ENCODE peak calls at places on chromosomes 4 and X, in seven cellular contexts. I is cardiac fibroblast, U is GM13976, F is left ventricle myocardium inferior, J is psoas muscle, P is B cell, S is heart right ventricle. W is an unnamed sample.

GRCh38 chrX:48472851-48473717 is 2.9 kb upstream of the FTSJ1 start:
- DNase-seq in I (no peak), U (no peak), F (no peak), J (no peak), P (no peak), S (no peak), W (no peak)

GRCh38 chrX:125436855-125437254 is 117.2 kb downstream of the TEX13C start:
- DNase-seq in I (peak), U (no peak), F (no peak), J (no peak), P (peak), S (no peak), W (no peak)

GRCh38 chr4:176400816-176401461 is 81.2 kb downstream of the SPCS3 start:
- DNase-seq in I (peak), U (no peak), F (no peak), J (no peak), P (no peak), S (no peak), W (no peak)

GRCh38 chr4:47674173-47674572 is 163.7 kb downstream of the CORIN start:
- DNase-seq in I (no peak), U (no peak), F (no peak), J (no peak), P (no peak), S (no peak), W (no peak)

GRCh38 chrX:118507766-118508165 is 12.2 kb downstream of the DOCK11 start:
- DNase-seq in I (peak), U (no peak), F (no peak), J (no peak), P (no peak), S (no peak), W (no peak)

GRCh38 chrX:101079223-101079622 is 544 bp downstream of the TMEM35A start:
- DNase-seq in I (no peak), U (no peak), F (no peak), J (no peak), P (no peak), S (no peak), W (no peak)

GRCh38 chr4:1206299-1207156 is 34.1 kb upstream of the SPON2 start:
- DNase-seq in I (no peak), U (no peak), F (no peak), J (no peak), P (no peak), S (no peak), W (no peak)

GRCh38 chrX:3230496-3230895 is 116.0 kb downstream of the MXRA5 start:
- DNase-seq in I (no peak), U (no peak), F (no peak), J (no peak), P (no peak), S (no peak), W (no peak)

GRCh38 chrX:275967-276587 is 5.1 kb upstream of the PLCXD1 start:
- DNase-seq in I (peak), U (peak), F (peak), J (peak), P (peak), S (peak), W (peak)

GRCh38 chr4:29560452-29560851 is 1159.7 kb upstream of the PCDH7 start:
- DNase-seq in I (no peak), U (no peak), F (no peak), J (no peak), P (no peak), S (no peak), W (no peak)

GRCh38 chrX:112837531-112837930 is 3.1 kb downstream of the AMOT start:
- DNase-seq in I (no peak), U (no peak), F (no peak), J (no peak), P (no peak), S (no peak), W (no peak)

GRCh38 chr4:120694973-120695372 is 227.6 kb downstream of the PRDM5 start:
- DNase-seq in I (peak), U (no peak), F (no peak), J (no peak), P (no peak), S (no peak), W (no peak)

GRCh38 chr4:125551967-125552366 is 237.2 kb downstream of the FAT4 start:
- DNase-seq in I (no peak), U (no peak), F (no peak), J (no peak), P (no peak), S (no peak), W (no peak)

GRCh38 chr4:14257903-14258302 is 630.4 kb upstream of the BOD1L1 start:
- DNase-seq in I (no peak), U (no peak), F (no peak), J (no peak), P (no peak), S (no peak), W (no peak)

GRCh38 chr4:6160536-6160935 is 39.8 kb downstream of the JAKMIP1 start:
- DNase-seq in I (no peak), U (no peak), F (no peak), J (no peak), P (no peak), S (no peak), W (no peak)

GRCh38 chr4:122827899-122828601 is 1.4 kb downstream of the FGF2 start:
- DNase-seq in I (peak), U (peak), F (no peak), J (no peak), P (peak), S (no peak), W (no peak)

GRCh38 chr4:38491854-38492478 is 172.0 kb upstream of the KLF3 start:
- DNase-seq in I (no peak), U (no peak), F (no peak), J (no peak), P (no peak), S (no peak), W (no peak)

GRCh38 chr4:110164251-110164650 is 34.2 kb downstream of the ELOVL6 start:
- DNase-seq in I (peak), U (no peak), F (no peak), J (no peak), P (no peak), S (no peak), W (no peak)

GRCh38 chr4:147108409-147108808 is 162.7 kb upstream of the TTC29 start:
- DNase-seq in I (peak), U (no peak), F (no peak), J (no peak), P (no peak), S (no peak), W (no peak)

GRCh38 chr4:180557348-180557747 is 1685.9 kb upstream of the TENM3 start:
- DNase-seq in I (no peak), U (no peak), F (no peak), J (no peak), P (no peak), S (no peak), W (no peak)

GRCh38 chr4:68375667-68376559 is 26.0 kb upstream of the YTHDC1 start:
- DNase-seq in I (peak), U (peak), F (no peak), J (no peak), P (peak), S (peak), W (peak)

GRCh38 chrX:17590892-17591740 is 146.2 kb upstream of the SCML1 start:
- DNase-seq in I (peak), U (peak), F (peak), J (peak), P (peak), S (peak), W (peak)

GRCh38 chr4:73608677-73609594 is 11.3 kb downstream of the RASSF6 start:
- DNase-seq in I (peak), U (no peak), F (no peak), J (no peak), P (no peak), S (no peak), W (no peak)

GRCh38 chr4:133839326-133839725 is 362.3 kb downstream of the PABPC4L start:
- DNase-seq in I (peak), U (no peak), F (no peak), J (no peak), P (no peak), S (no peak), W (no peak)

GRCh38 chr4:34953145-34953799 is 1291.0 kb downstream of the ARAP2 start:
- DNase-seq in I (no peak), U (no peak), F (no peak), J (no peak), P (no peak), S (no peak), W (no peak)

GRCh38 chrX:19332983-19333382 is 10.7 kb upstream of the PDHA1 start:
- DNase-seq in I (peak), U (no peak), F (peak), J (peak), P (no peak), S (peak), W (no peak)

GRCh38 chrX:153065389-153065788 is 6.9 kb upstream of the PNMA6A start:
- DNase-seq in I (no peak), U (no peak), F (no peak), J (no peak), P (no peak), S (no peak), W (no peak)

GRCh38 chrX:44817029-44817428 is 26.8 kb upstream of the DUSP21 start:
- DNase-seq in I (no peak), U (no peak), F (no peak), J (no peak), P (no peak), S (no peak), W (no peak)

GRCh38 chrX:41116948-41117347 is 31.7 kb downstream of the USP9X start:
- DNase-seq in I (no peak), U (peak), F (no peak), J (no peak), P (peak), S (no peak), W (no peak)

DNA sequence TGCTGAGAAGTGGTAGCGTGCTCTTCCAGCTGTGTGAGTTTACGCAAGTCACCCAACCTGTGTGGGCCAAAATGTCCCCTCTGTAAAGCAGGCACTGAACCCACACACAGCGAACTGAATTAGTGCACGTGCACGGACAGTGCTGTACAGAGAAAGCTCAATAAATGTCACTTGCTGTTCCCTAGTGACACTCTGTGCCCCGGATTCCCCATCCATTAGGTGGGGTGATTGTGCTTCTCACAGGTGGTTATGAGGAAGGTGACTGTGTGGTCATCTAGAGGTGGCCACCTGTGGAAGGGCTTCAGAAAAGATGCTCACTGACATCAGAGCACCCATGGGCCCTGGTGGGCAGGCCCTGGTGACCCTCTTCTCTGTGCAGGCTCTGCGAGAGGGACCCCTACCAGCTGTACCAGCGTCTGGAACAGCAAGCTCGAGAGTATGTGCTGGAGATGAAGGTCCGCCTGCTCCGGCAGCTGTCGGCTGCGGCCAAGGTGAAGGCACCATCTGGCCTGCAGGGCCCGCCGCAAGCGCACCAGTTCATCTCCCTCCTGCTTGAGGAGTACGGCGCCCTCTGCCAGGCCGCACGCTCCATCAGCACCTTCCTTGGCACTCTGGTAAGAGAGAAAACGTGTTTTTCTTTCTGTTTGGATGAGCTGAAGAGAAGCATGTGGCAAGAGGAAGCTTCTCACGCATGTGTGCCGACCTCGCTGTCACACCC is 94.3 kb downstream of the FAM193A start:
- DNase-seq in I (no peak), U (no peak), F (no peak), J (no peak), P (no peak), S (no peak), W (no peak)
- TF ChIP-seq CTCF in I (no peak), U (no peak), F (no peak), J (no peak), P (no peak), S (no peak), W (no peak)

DNA sequence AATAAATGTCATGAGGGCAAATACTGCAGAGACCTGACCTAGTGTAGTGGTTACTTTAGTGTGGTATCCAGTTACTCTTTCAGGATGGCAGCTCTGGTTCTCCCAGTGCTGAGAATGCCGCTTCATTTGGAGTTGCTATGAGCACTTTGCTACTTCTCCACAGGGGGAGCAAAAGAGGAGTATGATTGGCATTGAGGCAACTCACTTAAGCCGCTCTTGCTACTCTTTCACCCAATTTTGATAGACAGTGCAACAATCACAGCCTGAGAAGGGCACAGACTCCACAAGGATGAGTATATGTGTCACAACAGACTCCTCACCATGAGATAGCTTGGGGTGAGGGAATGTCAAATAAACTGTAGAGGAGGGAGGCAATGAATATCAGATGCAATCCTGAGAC is 81.2 kb downstream of the NPY1R start:
- DNase-seq in I (no peak), U (no peak), F (no peak), J (no peak), P (no peak), S (no peak), W (no peak)
- TF ChIP-seq CTCF in I (no peak), U (no peak), F (no peak), J (no peak), P (no peak), S (no peak), W (no peak)

GRCh38 chr4:41181037-41181436 is 33.3 kb downstream of the APBB2 start:
- DNase-seq in I (no peak), U (no peak), F (no peak), J (no peak), P (no peak), S (no peak), W (no peak)
- TF ChIP-seq CTCF in I (no peak), U (no peak), F (no peak), J (no peak), P (no peak), S (no peak), W (no peak)

GRCh38 chr4:7985891-7986441 is 46.3 kb upstream of the AFAP1 start:
- DNase-seq in I (no peak), U (no peak), F (no peak), J (no peak), P (no peak), S (no peak), W (no peak)

GRCh38 chr4:7985072-7985471 is 45.4 kb upstream of the AFAP1 start:
- DNase-seq in I (no peak), U (no peak), F (no peak), J (no peak), P (no peak), S (no peak), W (no peak)

GRCh38 chr4:7988437-7988836 is 48.8 kb upstream of the AFAP1 start:
- DNase-seq in I (peak), U (no peak), F (no peak), J (no peak), P (no peak), S (no peak), W (no peak)

GRCh38 chr4:7989654-7990053 is 50.0 kb upstream of the AFAP1 start:
- DNase-seq in I (no peak), U (no peak), F (no peak), J (no peak), P (no peak), S (no peak), W (no peak)

GRCh38 chr4:7987148-7987989 is 47.7 kb upstream of the AFAP1 start:
- DNase-seq in I (peak), U (peak), F (peak), J (peak), P (peak), S (peak), W (peak)
- TF ChIP-seq CTCF in I (peak), U (peak), F (peak), J (peak), P (peak), S (peak), W (peak)

DNA sequence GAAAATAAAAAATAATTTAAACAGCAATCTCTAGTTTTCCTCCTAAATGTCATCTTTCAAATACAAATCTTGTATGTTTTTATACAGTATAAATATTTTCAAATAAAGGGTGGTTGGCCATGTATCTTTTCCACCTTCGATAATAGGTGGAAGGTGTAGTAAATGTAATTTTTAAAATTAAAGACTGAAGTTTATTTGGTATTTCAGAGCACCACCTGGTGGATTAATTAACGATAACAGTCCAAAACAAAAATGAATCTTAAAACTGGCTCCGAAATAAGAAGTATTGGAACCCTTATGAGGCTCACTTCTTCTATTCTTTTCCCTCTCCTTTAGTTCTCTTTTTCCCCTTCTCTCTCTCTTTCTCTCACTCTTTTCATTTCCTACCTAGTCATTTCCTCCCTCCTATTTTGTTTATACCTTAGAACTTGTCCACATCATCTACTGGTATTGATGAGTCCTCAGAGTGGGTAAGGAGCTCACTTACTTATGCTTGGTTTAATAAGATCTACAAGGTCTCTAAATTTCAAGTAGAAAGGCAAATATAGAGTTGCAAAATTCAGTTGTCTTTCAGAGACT is 82.9 kb upstream of the EXOC1L start:
- DNase-seq in I (peak), U (peak), F (no peak), J (no peak), P (peak), S (no peak), W (no peak)
- TF ChIP-seq CTCF in I (peak), U (no peak), F (peak), J (no peak), P (peak), S (no peak), W (no peak)

DNA sequence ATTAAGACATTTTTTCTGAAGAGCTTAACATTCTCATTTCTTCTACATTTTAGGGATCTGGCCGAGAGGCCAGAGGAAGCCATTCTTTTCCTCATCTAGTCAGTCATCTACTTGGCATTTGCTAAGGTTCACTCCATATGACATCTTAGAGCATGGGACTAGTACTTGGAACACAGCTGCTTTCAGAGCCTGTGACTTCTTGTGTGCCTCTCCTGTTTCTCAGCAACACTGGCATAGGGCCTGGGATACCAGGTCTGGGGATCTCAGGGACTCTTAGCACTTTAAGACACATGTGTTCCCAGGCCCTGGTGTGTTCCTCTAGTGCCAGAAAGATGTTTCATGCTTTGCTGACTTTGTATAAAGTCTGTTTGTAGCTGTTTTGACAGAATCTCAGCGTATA is 7.3 kb downstream of the PLP1 start:
- DNase-seq in I (peak), U (no peak), F (no peak), J (no peak), P (no peak), S (no peak), W (no peak)
- TF ChIP-seq CTCF in I (no peak), U (no peak), F (no peak), J (no peak), P (no peak), S (no peak), W (no peak)

GRCh38 chr4:72568959-72569718 is at the start of gene ADAMTS3:
- DNase-seq in I (peak), U (peak), F (peak), J (peak), P (no peak), S (peak), W (peak)

GRCh38 chr4:72569719-72570235 is 756 bp upstream of the ADAMTS3 start:
- DNase-seq in I (peak), U (no peak), F (no peak), J (no peak), P (no peak), S (no peak), W (no peak)

GRCh38 chr4:72567036-72567435 is 2.0 kb downstream of the ADAMTS3 start:
- DNase-seq in I (no peak), U (no peak), F (no peak), J (no peak), P (no peak), S (no peak), W (no peak)

GRCh38 chr4:72566573-72566972 is 2.4 kb downstream of the ADAMTS3 start:
- DNase-seq in I (no peak), U (no peak), F (no peak), J (no peak), P (no peak), S (no peak), W (no peak)

GRCh38 chr4:72567821-72568620 is 1.0 kb downstream of the ADAMTS3 start:
- DNase-seq in I (peak), U (no peak), F (peak), J (peak), P (no peak), S (peak), W (peak)
- TF ChIP-seq CTCF in I (peak), U (no peak), F (peak), J (peak), P (no peak), S (no peak), W (no peak)

GRCh38 chr4:76377481-76377901 is 43.5 kb downstream of the CCDC158 start:
- DNase-seq in I (no peak), U (no peak), F (no peak), J (no peak), P (no peak), S (no peak), W (no peak)
- TF ChIP-seq CTCF in I (no peak), U (no peak), F (no peak), J (no peak), P (no peak), S (no peak), W (no peak)

GRCh38 chr4:67201334-67201733 is 344.0 kb downstream of the CENPC start:
- DNase-seq in I (no peak), U (no peak), F (no peak), J (no peak), P (no peak), S (no peak), W (no peak)

GRCh38 chr4:67204441-67204840 is 340.9 kb downstream of the CENPC start:
- DNase-seq in I (no peak), U (no peak), F (no peak), J (no peak), P (no peak), S (no peak), W (no peak)

GRCh38 chr4:67198757-67199156 is 346.5 kb downstream of the CENPC start:
- DNase-seq in I (peak), U (peak), F (no peak), J (no peak), P (no peak), S (no peak), W (no peak)
- TF ChIP-seq CTCF in I (no peak), U (no peak), F (peak), J (no peak), P (no peak), S (no peak), W (no peak)